ENCODE peak calls at places on chromosomes 7 and 10, in four cellular contexts. B, E, G and P are unnamed samples.

GRCh38 chr7:122770943-122771342 is 68.2 kb upstream of the RNF148 start:
- DNase-seq in G (no peak), B (no peak), E (no peak), P (no peak)

GRCh38 chr10:104766341-104766740 is 125.3 kb downstream of the SORCS3 start:
- DNase-seq in G (no peak), E (no peak), B (no peak), P (no peak)

GRCh38 chr7:96538632-96539031 is 171.0 kb downstream of the SEM1 start:
- DNase-seq in E (no peak), G (no peak), B (no peak), P (no peak)

GRCh38 chr7:29289156-29290021 is 94.8 kb downstream of the CHN2 start:
- DNase-seq in B (peak), G (peak), E (no peak), P (no peak)

GRCh38 chr10:75497997-75498797 is 66.8 kb downstream of the LRMDA start:
- DNase-seq in G (no peak), B (no peak), E (no peak), P (no peak)

GRCh38 chr10:118017071-118017740 is 29.5 kb downstream of the RAB11FIP2 start:
- DNase-seq in E (no peak), G (no peak), B (no peak), P (no peak)

GRCh38 chr10:131198843-131199242 is 112.7 kb downstream of the TCERG1L start:
- DNase-seq in B (no peak), E (no peak), G (no peak), P (no peak)

GRCh38 chr10:116826803-116827202 is 22.5 kb upstream of the ENO4 start:
- DNase-seq in E (no peak), G (peak), B (no peak), P (no peak)

GRCh38 chr10:69786791-69787190 is 14.9 kb upstream of the COL13A1 start:
- DNase-seq in B (no peak), G (peak), E (no peak), P (no peak)

GRCh38 chr7:43929529-43930457 is 3.6 kb downstream of the UBE2D4 start:
- DNase-seq in E (no peak), B (no peak), G (no peak), P (no peak)

GRCh38 chr7:112162161-112163020 is 43.8 kb downstream of the DOCK4 start:
- DNase-seq in E (no peak), B (no peak), G (peak), P (no peak)

GRCh38 chr10:31030800-31031199 is 865 bp downstream of the ZNF438 start:
- DNase-seq in B (no peak), E (no peak), G (no peak), P (no peak)

GRCh38 chr7:143389316-143390097 is 8.4 kb downstream of the ZYX start:
- DNase-seq in B (no peak), E (no peak), G (no peak), P (no peak)

GRCh38 chr7:115585015-115585655 is 445.4 kb downstream of the TFEC start:
- DNase-seq in E (no peak), B (no peak), G (peak), P (no peak)